ENCODE peak calls at places on chromosomes 11 and 22, in four cellular contexts. F is GM23338, T is body of pancreas, B is spleen. Z is an unnamed sample.

GRCh38 chr11:46308632-46309419 is 31.4 kb downstream of the CREB3L1 start:
- DNase-seq in F (peak), T (peak), B (peak), Z (no peak)

GRCh38 chr11:45541693-45542434 is 123.6 kb downstream of the CHST1 start:
- DNase-seq in F (no peak), T (no peak), B (no peak), Z (no peak)

GRCh38 chr11:71453021-71453910 is at the start of gene NADSYN1:
- DNase-seq in F (peak), T (peak), B (peak), Z (peak)

GRCh38 chr11:119895981-119896380 is 167.0 kb upstream of the NECTIN1 start:
- DNase-seq in F (no peak), T (no peak), B (no peak), Z (no peak)

GRCh38 chr11:33135216-33135615 is 26.1 kb downstream of the CSTF3 start:
- DNase-seq in F (no peak), T (no peak), B (no peak), Z (no peak)

GRCh38 chr22:32987081-32987631 is 71.0 kb downstream of the SYN3 start:
- DNase-seq in F (peak), T (no peak), B (no peak), Z (no peak)

GRCh38 chr22:24566899-24567511 is 11.2 kb downstream of the SNRPD3 start:
- DNase-seq in F (no peak), T (no peak), B (no peak), Z (no peak)

GRCh38 chr22:31651667-31652066 is 10.3 kb downstream of the PISD start:
- DNase-seq in F (no peak), T (no peak), B (no peak), Z (no peak)

GRCh38 chr22:38180841-38181452 is 683 bp downstream of the PLA2G6 start:
- DNase-seq in F (peak), T (no peak), B (peak), Z (no peak)

GRCh38 chr22:25564320-25564978 is at the start of gene GRK3:
- DNase-seq in F (peak), T (peak), B (peak), Z (no peak)

GRCh38 chr11:129894281-129895125 is 875 bp downstream of the NFRKB start:
- DNase-seq in F (no peak), T (no peak), B (no peak), Z (no peak)

GRCh38 chr11:2445107-2445947 is 519 bp downstream of the KCNQ1 start:
- DNase-seq in F (peak), T (peak), B (peak), Z (no peak)

GRCh38 chr11:2444301-2445106 is at the start of the genes KCNQ1 and TRPM5:
- DNase-seq in F (peak), T (peak), B (peak), Z (no peak)

GRCh38 chr11:2443406-2443805 is 908 bp downstream of the TRPM5 start:
- DNase-seq in F (no peak), T (no peak), B (no peak), Z (no peak)

GRCh38 chr11:2442554-2442953 is 1.8 kb downstream of the TRPM5 start:
- DNase-seq in F (no peak), T (no peak), B (no peak), Z (no peak)

DNA sequence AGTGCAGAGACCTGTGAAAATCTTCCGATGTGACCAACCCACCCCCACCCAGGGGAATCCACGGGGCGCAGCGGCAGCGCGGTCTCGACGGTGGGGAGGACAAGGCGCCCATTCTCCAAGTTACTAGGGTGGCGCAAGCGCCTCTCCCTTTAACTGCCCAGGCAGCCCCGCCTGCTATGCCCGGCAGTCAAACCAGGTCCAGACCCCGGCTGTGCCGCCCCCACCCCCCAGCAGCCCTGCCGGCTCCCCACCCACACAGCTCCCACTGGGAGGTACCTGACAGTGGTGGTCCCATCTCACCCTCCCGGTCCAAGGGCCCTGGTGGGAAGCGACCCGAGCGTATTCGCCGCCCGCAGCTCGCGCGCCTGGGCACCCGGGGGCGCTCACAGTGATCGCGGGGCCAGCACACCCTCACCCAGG is 423 bp downstream of the TRPM5 start:
- DNase-seq in F (no peak), T (no peak), B (peak), Z (no peak)
- H3K4me3 ChIP-seq in F (peak), T (peak), B (peak), Z (no peak)

GRCh38 chr22:19882446-19883381 is 28.0 kb upstream of the GNB1L start:
- DNase-seq in F (no peak), T (no peak), B (peak), Z (no peak)
- TF ChIP-seq CTCF in F (no peak), T (no peak), B (no peak), Z (no peak)

GRCh38 chr11:94405062-94405461 is 3.8 kb upstream of the GPR83 start:
- DNase-seq in F (no peak), T (no peak), B (no peak), Z (no peak)

GRCh38 chr11:94400075-94400838 is 962 bp downstream of the GPR83 start:
- DNase-seq in F (no peak), T (no peak), B (no peak), Z (no peak)

GRCh38 chr11:94402355-94402754 is 1.1 kb upstream of the GPR83 start:
- DNase-seq in F (no peak), T (no peak), B (no peak), Z (no peak)

GRCh38 chr11:94400839-94401772 is at the start of gene GPR83:
- DNase-seq in F (peak), T (no peak), B (no peak), Z (no peak)

DNA sequence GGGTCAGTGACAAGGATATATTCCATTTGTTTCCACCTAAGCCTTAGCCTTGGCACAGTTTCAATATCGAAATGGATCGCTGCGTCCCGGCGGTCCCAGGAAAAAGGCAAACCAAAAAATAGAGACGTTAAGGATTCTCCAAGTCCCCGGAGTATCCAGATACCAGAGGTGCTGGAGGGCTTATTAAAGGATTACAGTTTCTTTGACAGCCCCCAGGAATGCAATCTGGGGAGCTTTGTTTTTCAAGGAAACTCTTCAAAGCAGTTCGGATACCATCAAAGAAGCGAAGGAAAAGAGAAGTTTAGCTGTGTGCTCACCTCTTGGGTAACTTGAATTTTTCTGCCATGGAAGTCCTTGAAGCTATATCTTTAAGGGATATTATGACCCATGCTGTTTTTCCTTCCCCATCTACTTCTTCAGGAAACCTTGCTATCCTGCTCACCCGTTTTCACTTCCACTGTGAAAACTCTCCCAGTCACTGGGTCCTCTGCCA is 600 bp upstream of the GPR83 start:
- DNase-seq in F (peak), T (no peak), B (no peak), Z (no peak)
- H3K4me3 ChIP-seq in F (peak), T (no peak), B (peak), Z (no peak)

GRCh38 chr11:63536669-63537292 is at the start of gene PLAAT4:
- DNase-seq in F (no peak), T (peak), B (no peak), Z (no peak)
- TF ChIP-seq CTCF in F (no peak), T (no peak), B (no peak), Z (no peak)

DNA sequence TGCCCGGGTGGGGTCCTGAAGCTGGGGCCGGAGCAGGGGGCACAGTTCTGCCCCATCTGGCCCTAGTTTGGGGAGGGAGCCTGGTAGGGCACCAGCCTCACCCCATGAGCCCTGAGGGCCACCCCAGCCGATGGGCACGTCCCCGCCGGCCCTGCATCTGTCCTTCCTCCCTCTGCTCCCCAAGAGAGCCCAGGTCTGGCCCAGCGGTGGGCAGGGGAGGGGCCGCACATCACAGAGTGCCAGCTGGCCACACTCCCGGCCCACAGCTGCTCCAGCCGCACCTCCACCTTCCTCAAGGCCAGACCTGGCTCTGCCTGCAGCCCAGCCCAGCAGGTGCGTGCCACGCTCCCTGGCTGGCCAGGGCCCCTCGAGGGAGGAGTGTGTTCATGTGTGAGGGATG is 21.6 kb downstream of the BRSK2 start:
- DNase-seq in F (no peak), T (peak), B (no peak), Z (no peak)
- H3K4me3 ChIP-seq in F (no peak), T (no peak), B (no peak), Z (no peak)

Z was measured in GM12864.